ENCODE peak calls at places on chromosomes 5 and 9, in six cellular contexts. H is hippocampal formation; U is activated CD4-positive, alpha-beta memory T cell treated with anti-CD3 and anti-CD28 coated beads for 36 hours; X is CD14-positive monocyte; Z is H9; B is effector memory CD8-positive, alpha-beta T cell. O is an unnamed sample.

GRCh38 chr9:90881648-90882047 is 80.0 kb downstream of the SYK start:
- DNase-seq in U (no peak), X (no peak), H (no peak), B (no peak), Z (no peak), O (no peak)

GRCh38 chr5:126100767-126101166 is 322.4 kb upstream of the GRAMD2B start:
- DNase-seq in U (no peak), X (no peak), Z (no peak), B (no peak), H (no peak), O (no peak)

GRCh38 chr9:134420281-134420835 is 94.1 kb downstream of the RXRA start:
- DNase-seq in Z (no peak), X (no peak), H (no peak), U (no peak), B (no peak), O (no peak)

GRCh38 chr5:83925321-83925877 is 204.7 kb upstream of the HAPLN1 start:
- DNase-seq in B (no peak), U (no peak), H (no peak), X (no peak), Z (no peak), O (no peak)

GRCh38 chr9:15231788-15232635 is 75.0 kb downstream of the TTC39B start:
- DNase-seq in H (no peak), B (no peak), U (peak), Z (peak), X (no peak), O (no peak)

GRCh38 chr9:81125446-81126092 is 563.8 kb downstream of the TLE1 start:
- DNase-seq in U (no peak), Z (no peak), B (no peak), H (no peak), X (no peak), O (no peak)

GRCh38 chr5:37751227-37751626 is 88.6 kb downstream of the GDNF start:
- DNase-seq in B (no peak), H (no peak), Z (no peak), X (no peak), U (no peak), O (no peak)

GRCh38 chr5:2137444-2138050 is 254.8 kb upstream of the IRX4 start:
- DNase-seq in X (no peak), Z (peak), H (no peak), B (no peak), U (no peak), O (no peak)

GRCh38 chr5:149177911-149178565 is 36.7 kb downstream of the ABLIM3 start:
- DNase-seq in Z (no peak), U (no peak), H (no peak), X (no peak), B (no peak), O (no peak)

GRCh38 chr9:126709241-126709640 is 95.5 kb downstream of the LMX1B start:
- DNase-seq in B (no peak), U (no peak), H (no peak), Z (no peak), X (no peak), O (no peak)

GRCh38 chr5:126403156-126403555 is 20.1 kb upstream of the GRAMD2B start:
- DNase-seq in H (no peak), B (no peak), U (no peak), X (no peak), Z (no peak), O (no peak)

GRCh38 chr9:74736635-74737034 is 151.1 kb downstream of the TRPM6 start:
- DNase-seq in H (no peak), Z (no peak), X (no peak), U (no peak), B (no peak), O (no peak)

GRCh38 chr5:153508700-153509099 is 18.2 kb downstream of the GRIA1 start:
- DNase-seq in U (no peak), X (no peak), Z (no peak), B (no peak), H (no peak), O (no peak)

GRCh38 chr5:132198571-132198970 is 29.1 kb downstream of the P4HA2 start:
- DNase-seq in Z (no peak), H (no peak), B (no peak), U (no peak), X (no peak), O (no peak)

GRCh38 chr9:4324513-4324912 is 24.6 kb upstream of the GLIS3 start:
- DNase-seq in Z (no peak), U (no peak), B (no peak), X (no peak), H (no peak), O (peak)

GRCh38 chr5:10485142-10485795 is 43.6 kb downstream of the ROPN1L start:
- DNase-seq in B (no peak), H (no peak), U (no peak), X (no peak), Z (peak), O (no peak)

GRCh38 chr9:136835162-136835931 is 6.9 kb upstream of the AJM1 start:
- DNase-seq in U (no peak), X (no peak), H (no peak), Z (no peak), B (no peak), O (no peak)

GRCh38 chr9:92525306-92525705 is 10.5 kb downstream of the ECM2 start:
- DNase-seq in X (no peak), Z (no peak), B (no peak), U (no peak), H (no peak), O (no peak)

GRCh38 chr9:128323192-128323730 is 622 bp downstream of the COQ4 start:
- DNase-seq in X (no peak), Z (no peak), H (no peak), B (no peak), U (no peak), O (no peak)

GRCh38 chr9:97740848-97741821 is 44.0 kb upstream of the XPA start:
- DNase-seq in U (peak), X (no peak), H (no peak), Z (peak), B (no peak), O (peak)

GRCh38 chr9:87567566-87567965 is 69.9 kb downstream of the DAPK1 start:
- DNase-seq in H (no peak), X (no peak), B (no peak), Z (no peak), U (no peak), O (peak)

O was measured in adrenal gland.